ENCODE peak calls at places on chromosomes 7 and 10, in four cellular contexts. One of them, this sample, is unnamed.

GRCh38 chr10:132500781-132501415 is 36.7 kb upstream of the INPP5A start:
- DNase-seq in HepG2: no peak
- DNase-seq in K562: no peak
- DNase-seq in H1: no peak
- DNase-seq in this sample: no peak

GRCh38 chr10:61063911-61064310 is 119.9 kb upstream of the RHOBTB1 start:
- DNase-seq in HepG2: peak; percentile 59
- DNase-seq in K562: no peak
- DNase-seq in H1: no peak
- DNase-seq in this sample: peak; percentile 84

GRCh38 chr7:50068850-50069551 is 24.0 kb downstream of the ZPBP start:
- DNase-seq in HepG2: no peak
- DNase-seq in K562: no peak
- DNase-seq in H1: no peak
- DNase-seq in this sample: no peak

GRCh38 chr7:47198159-47198558 is 383.8 kb downstream of the TNS3 start:
- DNase-seq in HepG2: no peak
- DNase-seq in K562: no peak
- DNase-seq in H1: no peak
- DNase-seq in this sample: no peak

GRCh38 chr7:90625562-90625961 is 29.4 kb downstream of the CDK14 start:
- DNase-seq in HepG2: no peak
- DNase-seq in K562: no peak
- DNase-seq in H1: no peak
- DNase-seq in this sample: peak; percentile 58

GRCh38 chr7:155998766-155999630 is 186.7 kb upstream of the SHH start:
- DNase-seq in HepG2: no peak
- DNase-seq in K562: no peak
- DNase-seq in H1: peak; percentile 37
- DNase-seq in this sample: no peak

GRCh38 chr10:43857206-43857952 is 208.7 kb upstream of the ZNF32 start:
- DNase-seq in HepG2: no peak
- DNase-seq in K562: no peak
- DNase-seq in H1: peak; percentile 19
- DNase-seq in this sample: peak; percentile 98

GRCh38 chr10:1538121-1538520 is 199.2 kb downstream of the ADARB2 start:
- DNase-seq in HepG2: no peak
- DNase-seq in K562: no peak
- DNase-seq in H1: no peak
- DNase-seq in this sample: no peak

GRCh38 chr10:131656009-131656408 is 244.8 kb upstream of the PPP2R2D start:
- DNase-seq in HepG2: no peak
- DNase-seq in K562: no peak
- DNase-seq in H1: no peak
- DNase-seq in this sample: no peak

GRCh38 chr10:31707578-31708411 is 220.8 kb downstream of the ARHGAP12 start:
- DNase-seq in HepG2: no peak
- DNase-seq in K562: no peak
- DNase-seq in H1: no peak
- DNase-seq in this sample: peak; percentile 96

GRCh38 chr10:28241766-28242399 is 61.0 kb downstream of the MPP7 start:
- DNase-seq in HepG2: peak; percentile 53
- DNase-seq in K562: peak; percentile 41
- DNase-seq in H1: no peak
- DNase-seq in this sample: peak; percentile 65

GRCh38 chr7:94045566-94045965 is 41.4 kb upstream of the BET1 start:
- DNase-seq in HepG2: no peak
- DNase-seq in K562: no peak
- DNase-seq in H1: no peak
- DNase-seq in this sample: no peak

GRCh38 chr7:83517026-83517700 is 131.8 kb downstream of the SEMA3E start:
- DNase-seq in HepG2: no peak
- DNase-seq in K562: no peak
- DNase-seq in H1: no peak
- DNase-seq in this sample: no peak

GRCh38 chr7:18996583-18996982 is 120.9 kb downstream of the TWIST1 start:
- DNase-seq in HepG2: no peak
- DNase-seq in K562: no peak
- DNase-seq in H1: no peak
- DNase-seq in this sample: no peak

GRCh38 chr7:18995811-18996400 is 121.5 kb downstream of the TWIST1 start:
- DNase-seq in HepG2: no peak
- DNase-seq in K562: no peak
- DNase-seq in H1: no peak
- DNase-seq in this sample: no peak

GRCh38 chr7:18995270-18995671 is 122.2 kb downstream of the TWIST1 start:
- DNase-seq in HepG2: no peak
- DNase-seq in K562: no peak
- DNase-seq in H1: no peak
- DNase-seq in this sample: no peak

GRCh38 chr7:18997477-18998130 is 119.8 kb downstream of the TWIST1 start:
- DNase-seq in HepG2: no peak
- DNase-seq in K562: no peak
- DNase-seq in H1: no peak
- DNase-seq in this sample: no peak

GRCh38 chr7:18993933-18994668 is 123.3 kb downstream of the TWIST1 start:
- DNase-seq in HepG2: no peak
- DNase-seq in K562: no peak
- DNase-seq in H1: no peak
- DNase-seq in this sample: no peak
- H2AFZ ChIP-seq in HepG2: no peak overlapping the region
- H2AFZ ChIP-seq in K562: no peak overlapping the region
- H2AFZ ChIP-seq in H1: no peak overlapping the region
- H2AFZ ChIP-seq in this sample: no peak overlapping the region

DNA sequence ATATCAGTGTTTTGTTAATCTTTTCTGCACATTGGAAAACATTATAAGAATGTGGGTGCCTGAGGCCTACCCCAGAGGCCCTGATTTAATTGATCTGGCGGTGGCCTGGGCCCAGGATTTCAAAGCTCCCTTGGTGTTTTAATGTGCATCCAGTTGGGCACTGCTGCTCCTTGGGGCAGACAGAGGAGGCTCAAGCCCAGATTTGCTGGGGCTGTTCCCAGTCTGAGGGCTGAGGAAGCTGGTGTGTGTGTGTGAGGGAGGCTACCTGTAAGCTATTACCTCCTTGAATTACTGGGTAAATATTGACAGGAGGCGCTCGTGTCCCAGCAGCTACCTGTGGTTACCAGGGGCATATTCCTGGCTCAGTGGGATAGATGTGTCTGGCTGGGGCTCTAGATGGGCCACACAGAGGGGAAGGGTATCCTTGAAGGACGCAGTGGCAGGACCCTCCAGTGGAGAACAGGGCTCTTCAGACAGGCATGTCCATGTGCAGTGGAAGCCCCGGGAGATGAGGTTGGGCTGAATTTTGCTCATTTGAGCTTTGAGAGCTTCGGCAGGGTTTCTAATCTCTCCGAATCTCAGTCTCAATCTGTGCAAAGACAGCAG is 975.4 kb upstream of the ZNF722 start:
- DNase-seq in HepG2: no peak
- DNase-seq in K562: no peak
- DNase-seq in H1: no peak
- DNase-seq in this sample: no peak
- TF ChIP-seq JUN in HepG2: no peak
- TF ChIP-seq JUN in K562: no peak
- TF ChIP-seq JUN in H1: no peak
- TF ChIP-seq JUN in this sample: no peak

GRCh38 chr7:98387136-98387535 is 13.8 kb downstream of the BAIAP2L1 start:
- DNase-seq in HepG2: no peak
- DNase-seq in K562: no peak
- DNase-seq in H1: no peak
- DNase-seq in this sample: no peak
- H2AFZ ChIP-seq in HepG2: no peak overlapping the region
- H2AFZ ChIP-seq in K562: no peak overlapping the region
- H2AFZ ChIP-seq in H1: no peak overlapping the region
- H2AFZ ChIP-seq in this sample: no peak overlapping the region

GRCh38 chr7:4552985-4553384 is 129.1 kb upstream of the FOXK1 start:
- DNase-seq in HepG2: no peak
- DNase-seq in K562: no peak
- DNase-seq in H1: no peak
- DNase-seq in this sample: no peak
- TF ChIP-seq JUN in HepG2: no peak
- TF ChIP-seq JUN in K562: no peak
- TF ChIP-seq JUN in H1: no peak
- TF ChIP-seq JUN in this sample: no peak

This sample was measured in endothelial cell of umbilical vein.